ENCODE peak calls at places on chromosome 9, in five cellular contexts. One of them, this sample, is unnamed.
A peak's percentile ranks its signal among the peaks of the same experiment; 100 is the strongest.

GRCh38 chr9:37329576-37329975 is 92.9 kb upstream of the GRHPR start:
- DNase-seq in kidney: no peak
- DNase-seq in GM12878: no peak
- DNase-seq in fibroblast of lung: peak; percentile 69
- DNase-seq in HepG2: no peak
- DNase-seq in this sample: no peak

GRCh38 chr9:109448223-109448622 is 49.9 kb downstream of the PTPN3 start:
- DNase-seq in kidney: no peak
- DNase-seq in GM12878: no peak
- DNase-seq in fibroblast of lung: peak; percentile 32
- DNase-seq in HepG2: no peak
- DNase-seq in this sample: no peak

GRCh38 chr9:95134457-95134881 is 183.0 kb downstream of the FANCC start:
- DNase-seq in kidney: no peak
- DNase-seq in GM12878: no peak
- DNase-seq in fibroblast of lung: no peak
- DNase-seq in HepG2: no peak
- DNase-seq in this sample: no peak

GRCh38 chr9:122904466-122904822 is 715 bp downstream of the RC3H2 start:
- DNase-seq in kidney: no peak
- DNase-seq in GM12878: no peak
- DNase-seq in fibroblast of lung: peak; percentile 40
- DNase-seq in HepG2: peak; percentile 43
- DNase-seq in this sample: peak; percentile 86

GRCh38 chr9:75491533-75491932 is 398.9 kb upstream of the PCSK5 start:
- DNase-seq in kidney: no peak
- DNase-seq in GM12878: no peak
- DNase-seq in fibroblast of lung: no peak
- DNase-seq in HepG2: no peak
- DNase-seq in this sample: no peak

GRCh38 chr9:38642951-38643350 is 22.6 kb upstream of the ANKRD18A start:
- DNase-seq in kidney: no peak
- DNase-seq in GM12878: no peak
- DNase-seq in fibroblast of lung: no peak
- DNase-seq in HepG2: no peak
- DNase-seq in this sample: no peak

GRCh38 chr9:96022445-96023031 is 147.0 kb downstream of the ERCC6L2 start:
- DNase-seq in kidney: peak; percentile 80
- DNase-seq in GM12878: no peak
- DNase-seq in fibroblast of lung: no peak
- DNase-seq in HepG2: no peak
- DNase-seq in this sample: peak; percentile 84

GRCh38 chr9:89622933-89623861 is 18.4 kb downstream of the GADD45G start:
- DNase-seq in kidney: no peak
- DNase-seq in GM12878: no peak
- DNase-seq in fibroblast of lung: no peak
- DNase-seq in HepG2: no peak
- DNase-seq in this sample: no peak

GRCh38 chr9:12778389-12778788 is 3.6 kb downstream of the LURAP1L start:
- DNase-seq in kidney: no peak
- DNase-seq in GM12878: no peak
- DNase-seq in fibroblast of lung: no peak
- DNase-seq in HepG2: no peak
- DNase-seq in this sample: no peak

GRCh38 chr9:122849546-122849945 is 21.2 kb upstream of the PDCL start:
- DNase-seq in kidney: no peak
- DNase-seq in GM12878: no peak
- DNase-seq in fibroblast of lung: no peak
- DNase-seq in HepG2: no peak
- DNase-seq in this sample: no peak

GRCh38 chr9:100170085-100170484 is 71.0 kb downstream of the INVS start:
- DNase-seq in kidney: no peak
- DNase-seq in GM12878: no peak
- DNase-seq in fibroblast of lung: no peak
- DNase-seq in HepG2: no peak
- DNase-seq in this sample: no peak

GRCh38 chr9:128901822-128902221 is 19.0 kb upstream of the PHYHD1 start:
- DNase-seq in kidney: no peak
- DNase-seq in GM12878: no peak
- DNase-seq in fibroblast of lung: no peak
- DNase-seq in HepG2: no peak
- DNase-seq in this sample: no peak

GRCh38 chr9:127033059-127033458 is 89.4 kb downstream of the ANGPTL2 start:
- DNase-seq in kidney: no peak
- DNase-seq in GM12878: no peak
- DNase-seq in fibroblast of lung: no peak
- DNase-seq in HepG2: no peak
- DNase-seq in this sample: peak; percentile 35

GRCh38 chr9:89810434-89810833 is 205.6 kb downstream of the GADD45G start:
- DNase-seq in kidney: no peak
- DNase-seq in GM12878: no peak
- DNase-seq in fibroblast of lung: no peak
- DNase-seq in HepG2: no peak
- DNase-seq in this sample: peak; percentile 45

GRCh38 chr9:73166453-73166852 is 14.8 kb downstream of the ANXA1 start:
- DNase-seq in kidney: no peak
- DNase-seq in GM12878: no peak
- DNase-seq in fibroblast of lung: no peak
- DNase-seq in HepG2: no peak
- DNase-seq in this sample: no peak

GRCh38 chr9:126066131-126066530 is 260.5 kb upstream of the MVB12B start:
- DNase-seq in kidney: no peak
- DNase-seq in GM12878: no peak
- DNase-seq in fibroblast of lung: no peak
- DNase-seq in HepG2: no peak
- DNase-seq in this sample: no peak

GRCh38 chr9:114685951-114686350 is 4.0 kb upstream of the TEX48 start:
- DNase-seq in kidney: no peak
- DNase-seq in GM12878: no peak
- DNase-seq in fibroblast of lung: no peak
- DNase-seq in HepG2: no peak
- DNase-seq in this sample: peak; percentile 1

GRCh38 chr9:34558911-34559615 is 30.5 kb downstream of the CNTFR start:
- DNase-seq in kidney: no peak
- DNase-seq in GM12878: no peak
- DNase-seq in fibroblast of lung: no peak
- DNase-seq in HepG2: no peak
- DNase-seq in this sample: no peak

GRCh38 chr9:89635816-89636215 is 31.0 kb downstream of the GADD45G start:
- DNase-seq in kidney: no peak
- DNase-seq in GM12878: no peak
- DNase-seq in fibroblast of lung: no peak
- DNase-seq in HepG2: no peak
- DNase-seq in this sample: no peak

GRCh38 chr9:15149450-15149849 is 157.6 kb downstream of the TTC39B start:
- DNase-seq in kidney: no peak
- DNase-seq in GM12878: no peak
- DNase-seq in fibroblast of lung: no peak
- DNase-seq in HepG2: no peak
- DNase-seq in this sample: no peak

GRCh38 chr9:76996700-76997099 is 22.8 kb upstream of the FOXB2 start:
- DNase-seq in kidney: no peak
- DNase-seq in GM12878: no peak
- DNase-seq in fibroblast of lung: no peak
- DNase-seq in HepG2: peak; percentile 12
- DNase-seq in this sample: peak; percentile 90

GRCh38 chr9:77290373-77290772 is 113.0 kb downstream of the VPS13A start:
- DNase-seq in kidney: no peak
- DNase-seq in GM12878: no peak
- DNase-seq in fibroblast of lung: no peak
- DNase-seq in HepG2: no peak
- DNase-seq in this sample: no peak

GRCh38 chr9:124680049-124680448 is 91.1 kb downstream of the NR6A1 start:
- DNase-seq in kidney: no peak
- DNase-seq in GM12878: no peak
- DNase-seq in fibroblast of lung: no peak
- DNase-seq in HepG2: no peak
- DNase-seq in this sample: no peak

GRCh38 chr9:26809795-26810194 is 82.8 kb downstream of the CAAP1 start:
- DNase-seq in kidney: no peak
- DNase-seq in GM12878: no peak
- DNase-seq in fibroblast of lung: peak; percentile 85
- DNase-seq in HepG2: no peak
- DNase-seq in this sample: no peak

GRCh38 chr9:18437315-18438200 is 36.4 kb upstream of the ADAMTSL1 start:
- DNase-seq in kidney: peak; percentile 80
- DNase-seq in GM12878: no peak
- DNase-seq in fibroblast of lung: peak; percentile 47
- DNase-seq in HepG2: peak; percentile 9
- DNase-seq in this sample: peak; percentile 69

GRCh38 chr9:85332487-85332886 is 409.3 kb downstream of the AGTPBP1 start:
- DNase-seq in kidney: no peak
- DNase-seq in GM12878: no peak
- DNase-seq in fibroblast of lung: no peak
- DNase-seq in HepG2: peak; percentile 19
- DNase-seq in this sample: peak; percentile 82

GRCh38 chr9:115591584-115591984 is 473.6 kb upstream of the TNC start:
- DNase-seq in kidney: no peak
- DNase-seq in GM12878: peak; percentile 5
- DNase-seq in fibroblast of lung: peak; percentile 99
- DNase-seq in HepG2: peak; percentile 74
- DNase-seq in this sample: peak; percentile 82

GRCh38 chr9:109604788-109605187 is 106.7 kb upstream of the PTPN3 start:
- DNase-seq in kidney: no peak
- DNase-seq in GM12878: no peak
- DNase-seq in fibroblast of lung: peak; percentile 14
- DNase-seq in HepG2: no peak
- DNase-seq in this sample: no peak

GRCh38 chr9:4207881-4208615 is 91.8 kb downstream of the GLIS3 start:
- DNase-seq in kidney: no peak
- DNase-seq in GM12878: no peak
- DNase-seq in fibroblast of lung: peak; percentile 80
- DNase-seq in HepG2: no peak
- DNase-seq in this sample: no peak

DNA sequence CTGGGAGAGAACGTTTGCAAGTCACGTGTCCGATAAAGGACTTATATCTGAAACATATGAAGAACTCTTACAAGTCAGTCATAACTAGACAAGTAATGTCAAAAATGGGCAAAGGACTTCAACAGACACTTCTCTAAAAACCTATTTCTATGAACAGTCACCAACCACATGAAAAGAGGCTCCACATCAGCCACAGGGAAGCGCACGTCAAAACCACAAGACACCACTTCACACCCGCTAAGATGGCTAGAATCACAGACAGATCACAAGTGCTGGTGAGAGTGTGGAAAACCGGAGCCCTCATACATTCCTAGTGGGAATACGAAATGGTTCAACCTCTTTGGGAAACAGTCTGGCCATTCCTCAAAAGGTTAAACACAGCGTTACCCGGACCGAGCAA is 11.5 kb upstream of the CARD9 start:
- DNase-seq in kidney: no peak
- DNase-seq in GM12878: no peak
- DNase-seq in fibroblast of lung: no peak
- DNase-seq in HepG2: no peak
- DNase-seq in this sample: no peak
- H3K36me3 ChIP-seq in kidney: peaks cover 27% of the 10 kb centered on the region
- H3K36me3 ChIP-seq in GM12878: peaks cover 34% of the 10 kb centered on the region
- H3K36me3 ChIP-seq in fibroblast of lung: peaks cover 36% of the 10 kb centered on the region
- H3K36me3 ChIP-seq in HepG2: peaks cover 29% of the 10 kb centered on the region
- H3K36me3 ChIP-seq in this sample: peaks cover 66% of the 10 kb centered on the region

DNA sequence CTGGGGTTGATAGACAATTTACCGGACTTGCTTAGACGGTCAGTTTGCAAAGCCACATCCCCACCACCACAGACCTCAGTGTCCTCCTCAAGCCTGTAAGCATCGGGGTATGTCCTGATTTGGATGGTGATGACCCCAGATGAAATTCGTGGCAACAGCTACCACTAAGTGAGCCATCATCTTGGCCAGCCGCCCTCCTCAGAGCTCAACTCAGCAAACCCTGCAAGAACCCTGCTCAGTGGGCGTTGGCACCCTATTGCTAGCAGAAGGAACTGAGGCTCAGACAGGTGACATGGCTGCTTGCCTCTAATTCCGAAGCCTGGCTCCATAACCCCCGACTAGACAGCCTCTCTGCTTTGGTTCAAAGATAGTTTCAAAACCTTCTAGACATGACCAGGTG is 41.4 kb upstream of the BARHL1 start:
- DNase-seq in kidney: peak; percentile 28
- DNase-seq in GM12878: no peak
- DNase-seq in fibroblast of lung: no peak
- DNase-seq in HepG2: no peak
- DNase-seq in this sample: no peak
- H3K9ac ChIP-seq in kidney: no peak overlapping the region
- H3K9ac ChIP-seq in GM12878: no peak overlapping the region
- H3K9ac ChIP-seq in fibroblast of lung: no peak overlapping the region
- H3K9ac ChIP-seq in HepG2: no peak overlapping the region
- H3K9ac ChIP-seq in this sample: no peak overlapping the region

GRCh38 chr9:9998491-9999287 is 614.1 kb downstream of the PTPRD start:
- DNase-seq in kidney: no peak
- DNase-seq in GM12878: no peak
- DNase-seq in fibroblast of lung: peak; percentile 1
- DNase-seq in HepG2: peak; percentile 4
- DNase-seq in this sample: peak; percentile 67
- TF ChIP-seq CTCF in kidney: peak; percentile 11
- TF ChIP-seq CTCF in GM12878: no peak
- TF ChIP-seq CTCF in fibroblast of lung: no peak
- TF ChIP-seq CTCF in HepG2: peak; percentile 5
- TF ChIP-seq CTCF in this sample: peak; percentile 91

GRCh38 chr9:131641618-131642495 is 96.5 kb downstream of the PRRT1B start:
- DNase-seq in kidney: peak; percentile 89
- DNase-seq in GM12878: no peak
- DNase-seq in fibroblast of lung: peak; percentile 35
- DNase-seq in HepG2: no peak
- DNase-seq in this sample: no peak
- H3K36me3 ChIP-seq in kidney: peaks cover 16% of the 10 kb centered on the region
- H3K36me3 ChIP-seq in GM12878: peaks cover 40% of the 10 kb centered on the region
- H3K36me3 ChIP-seq in fibroblast of lung: peaks cover 3% of the 10 kb centered on the region
- H3K36me3 ChIP-seq in HepG2: peaks cover 21% of the 10 kb centered on the region
- H3K36me3 ChIP-seq in this sample: peaks cover 31% of the 10 kb centered on the region

This sample was measured in endodermal cell.